ENCODE peak calls at places on chromosomes 12 and 14, in ten cellular contexts. E is heart right ventricle; X is CD4-positive, alpha-beta T cell; Y is neural progenitor cell; I is HFFc6; V is left lung; S is pancreas; W is CD8-positive, alpha-beta T cell; D is nephron progenitor cell; H is IMR-90. N is an unnamed sample.

GRCh38 chr14:100890451-100890850 is 13.1 kb downstream of the RTL1 start:
- DNase-seq in E (no peak), X (no peak), Y (no peak), I (no peak), V (no peak), S (no peak), W (no peak), D (no peak), H (no peak), N (no peak)

GRCh38 chr14:95111507-95112164 is 45.7 kb downstream of the DICER1 start:
- DNase-seq in E (no peak), X (no peak), Y (no peak), I (no peak), V (no peak), S (no peak), W (no peak), D (no peak), H (no peak), N (no peak)

GRCh38 chr12:3420693-3421092 is 70.3 kb upstream of the PRMT8 start:
- DNase-seq in E (no peak), X (no peak), Y (no peak), I (no peak), V (no peak), S (no peak), W (no peak), D (no peak), H (no peak), N (no peak)

GRCh38 chr14:32940066-32940651 is 1.5 kb downstream of the NPAS3 start:
- DNase-seq in E (no peak), X (no peak), Y (peak; percentile 16), I (no peak), V (no peak), S (no peak), W (no peak), D (peak; percentile 6), H (no peak), N (no peak)

GRCh38 chr14:53376064-53376463 is 222.9 kb upstream of the DDHD1 start:
- DNase-seq in E (no peak), X (no peak), Y (no peak), I (no peak), V (no peak), S (no peak), W (no peak), D (no peak), H (no peak), N (no peak)

GRCh38 chr12:24378548-24379011 is 429.1 kb upstream of the SOX5 start:
- DNase-seq in E (no peak), X (no peak), Y (peak; percentile 44), I (no peak), V (no peak), S (no peak), W (no peak), D (no peak), H (peak; percentile 96), N (no peak)

GRCh38 chr12:32612658-32613614 is 66.2 kb upstream of the DNM1L start:
- DNase-seq in E (no peak), X (no peak), Y (no peak), I (no peak), V (no peak), S (no peak), W (no peak), D (no peak), H (no peak), N (no peak)

GRCh38 chr14:58298880-58299664 is 717 bp downstream of the ARID4A start:
- DNase-seq in E (peak; percentile 33), X (peak; percentile 31), Y (peak; percentile 69), I (no peak), V (peak; percentile 57), S (peak; percentile 77), W (peak; percentile 34), D (peak; percentile 57), H (no peak), N (peak; percentile 16)

GRCh38 chr12:117527480-117527857 is 166.0 kb upstream of the NOS1 start:
- DNase-seq in E (no peak), X (no peak), Y (no peak), I (no peak), V (no peak), S (no peak), W (no peak), D (no peak), H (no peak), N (no peak)

GRCh38 chr12:90964616-90965015 is 9.6 kb upstream of the CCER1 start:
- DNase-seq in E (no peak), X (no peak), Y (no peak), I (no peak), V (no peak), S (no peak), W (no peak), D (no peak), H (no peak), N (no peak)

GRCh38 chr14:91036741-91037469 is 23.5 kb downstream of the RPS6KA5 start:
- DNase-seq in E (no peak), X (no peak), Y (no peak), I (no peak), V (no peak), S (no peak), W (no peak), D (no peak), H (no peak), N (no peak)

GRCh38 chr12:100427078-100427477 is 46.6 kb upstream of the NR1H4 start:
- DNase-seq in E (no peak), X (no peak), Y (no peak), I (peak; percentile 38), V (no peak), S (no peak), W (no peak), D (no peak), H (peak; percentile 72), N (peak; percentile 7)

GRCh38 chr12:75658826-75659823 is 147.7 kb upstream of the KRR1 start:
- DNase-seq in E (no peak), X (no peak), Y (no peak), I (peak; percentile 81), V (no peak), S (no peak), W (no peak), D (no peak), H (peak; percentile 86), N (no peak)

GRCh38 chr14:89613260-89614008 is 196.4 kb upstream of the FOXN3 start:
- DNase-seq in E (no peak), X (no peak), Y (no peak), I (no peak), V (no peak), S (no peak), W (no peak), D (no peak), H (no peak), N (no peak)

GRCh38 chr14:69490219-69490918 is 5.8 kb downstream of the PLEKHD1 start:
- DNase-seq in E (no peak), X (no peak), Y (no peak), I (no peak), V (no peak), S (no peak), W (no peak), D (no peak), H (no peak), N (no peak)

GRCh38 chr14:57462551-57462950 is 31.1 kb downstream of the CCDC198 start:
- DNase-seq in E (no peak), X (no peak), Y (no peak), I (no peak), V (no peak), S (no peak), W (no peak), D (no peak), H (no peak), N (peak; percentile 3)

GRCh38 chr12:127926004-127926403 is 341.0 kb upstream of the TMEM132C start:
- DNase-seq in E (peak; percentile 32), X (no peak), Y (peak; percentile 73), I (no peak), V (no peak), S (no peak), W (no peak), D (peak; percentile 33), H (no peak), N (no peak)
- TF ChIP-seq CTCF in E (peak; percentile 81), X (no peak), Y (peak; percentile 71), I (peak; percentile 41), V (no peak), S (no peak), W (no peak), D (peak; percentile 43), H (no peak), N (no peak)

DNA sequence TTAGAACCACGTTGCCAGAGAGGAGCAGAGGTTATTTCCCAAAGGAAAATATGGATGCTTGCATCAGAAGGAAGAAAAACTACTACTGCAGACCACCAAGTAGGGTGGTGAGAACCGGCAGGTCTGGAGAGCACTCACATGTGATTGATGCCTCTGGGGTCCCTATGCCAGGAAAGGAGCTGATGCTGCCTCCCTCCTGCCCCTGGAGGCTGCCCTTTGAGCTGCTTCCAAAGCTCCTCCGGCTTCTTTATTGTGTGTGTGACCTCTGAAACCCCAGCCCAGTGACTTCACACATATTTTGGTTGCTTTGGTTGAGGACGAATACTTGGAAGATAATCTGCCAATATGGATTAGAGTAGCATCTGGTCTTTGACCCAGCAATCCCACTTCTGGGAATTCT is 133.4 kb downstream of the AACS start:
- DNase-seq in E (no peak), X (no peak), Y (peak; percentile 51), I (no peak), V (no peak), S (no peak), W (no peak), D (no peak), H (no peak), N (no peak)
- TF ChIP-seq CTCF in E (no peak), X (no peak), Y (peak; percentile 38), I (no peak), V (no peak), S (no peak), W (no peak), D (no peak), H (no peak), N (no peak)

DNA sequence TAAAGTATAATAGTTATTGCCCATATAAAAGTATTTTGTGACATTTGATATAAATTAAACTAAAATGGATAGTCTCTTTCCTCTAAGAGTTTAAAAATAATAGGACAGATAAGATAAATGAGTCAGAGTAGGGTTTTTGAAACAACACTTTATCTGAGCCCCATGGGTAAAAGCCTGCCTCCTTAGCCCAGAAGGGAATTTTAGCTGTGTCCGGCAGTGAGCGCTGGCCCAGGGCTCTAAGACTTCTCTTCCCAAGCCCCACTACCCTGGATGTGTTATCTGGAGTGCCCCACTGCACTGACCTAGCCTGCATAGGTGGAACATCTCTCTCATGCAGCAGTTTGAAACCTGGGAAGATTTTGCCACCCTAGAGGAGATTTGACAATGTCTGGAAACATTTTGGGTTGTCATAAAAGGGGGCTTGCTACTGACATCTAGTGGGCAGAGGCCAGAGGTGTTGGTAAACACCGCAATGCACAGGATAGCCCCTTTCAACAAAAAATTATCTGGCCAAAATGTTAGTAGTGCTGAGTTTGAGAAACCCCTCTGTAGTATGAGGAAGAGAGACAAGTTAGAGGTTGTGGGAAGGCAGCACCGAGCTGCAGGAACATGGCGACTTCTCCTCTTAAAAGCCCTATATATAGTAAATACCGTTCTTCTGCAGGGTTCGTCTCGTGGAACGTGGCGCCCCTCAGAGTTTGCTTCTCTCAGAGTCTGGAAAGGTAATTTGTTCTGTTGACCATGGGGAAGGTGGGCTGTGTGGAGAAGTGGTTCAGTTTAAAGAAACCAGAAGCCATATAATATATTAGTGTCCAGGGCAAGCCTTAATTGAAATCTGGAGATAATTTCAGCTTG is 29.3 kb upstream of the ATF1 start:
- DNase-seq in E (no peak), X (no peak), Y (peak; percentile 60), I (peak; percentile 7), V (no peak), S (no peak), W (no peak), D (peak; percentile 30), H (peak; percentile 33), N (peak; percentile 5)
- TF ChIP-seq CTCF in E (peak; percentile 71), X (peak; percentile 34), Y (peak; percentile 82), I (peak; percentile 78), V (no peak), S (peak; percentile 35), W (peak; percentile 48), D (peak; percentile 73), H (peak; percentile 53), N (peak; percentile 15)

GRCh38 chr12:80632835-80633234 is 74.6 kb upstream of the MYF6 start:
- DNase-seq in E (no peak), X (no peak), Y (peak; percentile 73), I (no peak), V (no peak), S (no peak), W (no peak), D (peak; percentile 18), H (no peak), N (peak; percentile 34)
- TF ChIP-seq CTCF in E (no peak), X (no peak), Y (peak; percentile 73), I (peak; percentile 45), V (no peak), S (no peak), W (no peak), D (peak; percentile 28), H (no peak), N (no peak)

N was measured in Calu3.